ENCODE peak calls at places on chromosomes 3 and 15, in eight cellular contexts. One of them, this sample, is unnamed.

GRCh38 chr3:73401616-73402265 is 223.0 kb downstream of the PDZRN3 start:
- DNase-seq in activated T-helper 1 cell treated with anti-CD3 and anti-CD28 coated beads, Interleukin-12 subunit alpha, Interleukin-12 subunit beta, Interleukin-2, Interleukin-4 antibody, amounts not matched to agents 30 ng/mL and 10 ng/mL and 1 ng/mL, durations not matched to agents 14 hours and 24 hours and 36 hours: no peak
- DNase-seq in CD8-positive, alpha-beta memory T cell: no peak
- DNase-seq in SHP77 treated with DMSO at 0.1 percent for 48 hours: no peak
- DNase-seq in AG04450: peak
- DNase-seq in kidney glomerular epithelial cell: no peak
- DNase-seq in stimulated activated CD4-positive, alpha-beta T cell treated with anti-CD3 and anti-CD28 coated beads, Interleukin-4, amount 100 ng/mL, for 1 hour: no peak
- DNase-seq in CD8-positive, alpha-beta T cell: no peak
- DNase-seq in this sample: no peak

GRCh38 chr15:45642203-45642932 is 7.5 kb downstream of the SQOR start:
- DNase-seq in activated T-helper 1 cell treated with anti-CD3 and anti-CD28 coated beads, Interleukin-12 subunit alpha, Interleukin-12 subunit beta, Interleukin-2, Interleukin-4 antibody, amounts not matched to agents 30 ng/mL and 10 ng/mL and 1 ng/mL, durations not matched to agents 14 hours and 24 hours and 36 hours: no peak
- DNase-seq in CD8-positive, alpha-beta memory T cell: no peak
- DNase-seq in SHP77 treated with DMSO at 0.1 percent for 48 hours: no peak
- DNase-seq in AG04450: peak
- DNase-seq in kidney glomerular epithelial cell: peak
- DNase-seq in stimulated activated CD4-positive, alpha-beta T cell treated with anti-CD3 and anti-CD28 coated beads, Interleukin-4, amount 100 ng/mL, for 1 hour: no peak
- DNase-seq in CD8-positive, alpha-beta T cell: no peak
- DNase-seq in this sample: peak

GRCh38 chr15:52737720-52738119 is 52.4 kb downstream of the ONECUT1 start:
- DNase-seq in activated T-helper 1 cell treated with anti-CD3 and anti-CD28 coated beads, Interleukin-12 subunit alpha, Interleukin-12 subunit beta, Interleukin-2, Interleukin-4 antibody, amounts not matched to agents 30 ng/mL and 10 ng/mL and 1 ng/mL, durations not matched to agents 14 hours and 24 hours and 36 hours: no peak
- DNase-seq in CD8-positive, alpha-beta memory T cell: no peak
- DNase-seq in SHP77 treated with DMSO at 0.1 percent for 48 hours: no peak
- DNase-seq in AG04450: no peak
- DNase-seq in kidney glomerular epithelial cell: no peak
- DNase-seq in stimulated activated CD4-positive, alpha-beta T cell treated with anti-CD3 and anti-CD28 coated beads, Interleukin-4, amount 100 ng/mL, for 1 hour: no peak
- DNase-seq in CD8-positive, alpha-beta T cell: no peak
- DNase-seq in this sample: peak

GRCh38 chr15:32870240-32871033 is 152.6 kb downstream of the GREM1 start:
- DNase-seq in activated T-helper 1 cell treated with anti-CD3 and anti-CD28 coated beads, Interleukin-12 subunit alpha, Interleukin-12 subunit beta, Interleukin-2, Interleukin-4 antibody, amounts not matched to agents 30 ng/mL and 10 ng/mL and 1 ng/mL, durations not matched to agents 14 hours and 24 hours and 36 hours: no peak
- DNase-seq in CD8-positive, alpha-beta memory T cell: no peak
- DNase-seq in SHP77 treated with DMSO at 0.1 percent for 48 hours: no peak
- DNase-seq in AG04450: peak
- DNase-seq in kidney glomerular epithelial cell: peak
- DNase-seq in stimulated activated CD4-positive, alpha-beta T cell treated with anti-CD3 and anti-CD28 coated beads, Interleukin-4, amount 100 ng/mL, for 1 hour: no peak
- DNase-seq in CD8-positive, alpha-beta T cell: no peak
- DNase-seq in this sample: peak

GRCh38 chr15:67915374-67916050 is 75.7 kb upstream of the RNU6-1 start:
- DNase-seq in activated T-helper 1 cell treated with anti-CD3 and anti-CD28 coated beads, Interleukin-12 subunit alpha, Interleukin-12 subunit beta, Interleukin-2, Interleukin-4 antibody, amounts not matched to agents 30 ng/mL and 10 ng/mL and 1 ng/mL, durations not matched to agents 14 hours and 24 hours and 36 hours: no peak
- DNase-seq in CD8-positive, alpha-beta memory T cell: no peak
- DNase-seq in SHP77 treated with DMSO at 0.1 percent for 48 hours: peak
- DNase-seq in AG04450: no peak
- DNase-seq in kidney glomerular epithelial cell: peak
- DNase-seq in stimulated activated CD4-positive, alpha-beta T cell treated with anti-CD3 and anti-CD28 coated beads, Interleukin-4, amount 100 ng/mL, for 1 hour: no peak
- DNase-seq in CD8-positive, alpha-beta T cell: no peak
- DNase-seq in this sample: no peak

GRCh38 chr3:183537295-183537730 is 18.2 kb downstream of the KLHL6 start:
- DNase-seq in activated T-helper 1 cell treated with anti-CD3 and anti-CD28 coated beads, Interleukin-12 subunit alpha, Interleukin-12 subunit beta, Interleukin-2, Interleukin-4 antibody, amounts not matched to agents 30 ng/mL and 10 ng/mL and 1 ng/mL, durations not matched to agents 14 hours and 24 hours and 36 hours: no peak
- DNase-seq in CD8-positive, alpha-beta memory T cell: no peak
- DNase-seq in SHP77 treated with DMSO at 0.1 percent for 48 hours: no peak
- DNase-seq in AG04450: no peak
- DNase-seq in kidney glomerular epithelial cell: peak
- DNase-seq in stimulated activated CD4-positive, alpha-beta T cell treated with anti-CD3 and anti-CD28 coated beads, Interleukin-4, amount 100 ng/mL, for 1 hour: no peak
- DNase-seq in CD8-positive, alpha-beta T cell: no peak
- DNase-seq in this sample: peak

GRCh38 chr3:44136421-44136820 is 105.3 kb upstream of the TOPAZ1 start:
- DNase-seq in activated T-helper 1 cell treated with anti-CD3 and anti-CD28 coated beads, Interleukin-12 subunit alpha, Interleukin-12 subunit beta, Interleukin-2, Interleukin-4 antibody, amounts not matched to agents 30 ng/mL and 10 ng/mL and 1 ng/mL, durations not matched to agents 14 hours and 24 hours and 36 hours: no peak
- DNase-seq in CD8-positive, alpha-beta memory T cell: no peak
- DNase-seq in SHP77 treated with DMSO at 0.1 percent for 48 hours: no peak
- DNase-seq in AG04450: no peak
- DNase-seq in kidney glomerular epithelial cell: no peak
- DNase-seq in stimulated activated CD4-positive, alpha-beta T cell treated with anti-CD3 and anti-CD28 coated beads, Interleukin-4, amount 100 ng/mL, for 1 hour: no peak
- DNase-seq in CD8-positive, alpha-beta T cell: no peak
- DNase-seq in this sample: no peak

GRCh38 chr3:50226888-50227389 is 9.1 kb upstream of the GNAI2 start:
- DNase-seq in activated T-helper 1 cell treated with anti-CD3 and anti-CD28 coated beads, Interleukin-12 subunit alpha, Interleukin-12 subunit beta, Interleukin-2, Interleukin-4 antibody, amounts not matched to agents 30 ng/mL and 10 ng/mL and 1 ng/mL, durations not matched to agents 14 hours and 24 hours and 36 hours: no peak
- DNase-seq in CD8-positive, alpha-beta memory T cell: no peak
- DNase-seq in SHP77 treated with DMSO at 0.1 percent for 48 hours: no peak
- DNase-seq in AG04450: no peak
- DNase-seq in kidney glomerular epithelial cell: no peak
- DNase-seq in stimulated activated CD4-positive, alpha-beta T cell treated with anti-CD3 and anti-CD28 coated beads, Interleukin-4, amount 100 ng/mL, for 1 hour: peak
- DNase-seq in CD8-positive, alpha-beta T cell: peak
- DNase-seq in this sample: peak

GRCh38 chr3:45140392-45140791 is 5.8 kb downstream of the CDCP1 start:
- DNase-seq in activated T-helper 1 cell treated with anti-CD3 and anti-CD28 coated beads, Interleukin-12 subunit alpha, Interleukin-12 subunit beta, Interleukin-2, Interleukin-4 antibody, amounts not matched to agents 30 ng/mL and 10 ng/mL and 1 ng/mL, durations not matched to agents 14 hours and 24 hours and 36 hours: no peak
- DNase-seq in CD8-positive, alpha-beta memory T cell: no peak
- DNase-seq in SHP77 treated with DMSO at 0.1 percent for 48 hours: no peak
- DNase-seq in AG04450: no peak
- DNase-seq in kidney glomerular epithelial cell: no peak
- DNase-seq in stimulated activated CD4-positive, alpha-beta T cell treated with anti-CD3 and anti-CD28 coated beads, Interleukin-4, amount 100 ng/mL, for 1 hour: no peak
- DNase-seq in CD8-positive, alpha-beta T cell: no peak
- DNase-seq in this sample: no peak

GRCh38 chr3:23094890-23095462 is 108.2 kb upstream of the UBE2E2 start:
- DNase-seq in activated T-helper 1 cell treated with anti-CD3 and anti-CD28 coated beads, Interleukin-12 subunit alpha, Interleukin-12 subunit beta, Interleukin-2, Interleukin-4 antibody, amounts not matched to agents 30 ng/mL and 10 ng/mL and 1 ng/mL, durations not matched to agents 14 hours and 24 hours and 36 hours: no peak
- DNase-seq in CD8-positive, alpha-beta memory T cell: no peak
- DNase-seq in SHP77 treated with DMSO at 0.1 percent for 48 hours: peak
- DNase-seq in AG04450: no peak
- DNase-seq in kidney glomerular epithelial cell: peak
- DNase-seq in stimulated activated CD4-positive, alpha-beta T cell treated with anti-CD3 and anti-CD28 coated beads, Interleukin-4, amount 100 ng/mL, for 1 hour: no peak
- DNase-seq in CD8-positive, alpha-beta T cell: no peak
- DNase-seq in this sample: peak

GRCh38 chr15:74428970-74429783 is 4.6 kb downstream of the SEMA7A start:
- DNase-seq in activated T-helper 1 cell treated with anti-CD3 and anti-CD28 coated beads, Interleukin-12 subunit alpha, Interleukin-12 subunit beta, Interleukin-2, Interleukin-4 antibody, amounts not matched to agents 30 ng/mL and 10 ng/mL and 1 ng/mL, durations not matched to agents 14 hours and 24 hours and 36 hours: no peak
- DNase-seq in CD8-positive, alpha-beta memory T cell: no peak
- DNase-seq in SHP77 treated with DMSO at 0.1 percent for 48 hours: no peak
- DNase-seq in AG04450: no peak
- DNase-seq in kidney glomerular epithelial cell: no peak
- DNase-seq in stimulated activated CD4-positive, alpha-beta T cell treated with anti-CD3 and anti-CD28 coated beads, Interleukin-4, amount 100 ng/mL, for 1 hour: no peak
- DNase-seq in CD8-positive, alpha-beta T cell: no peak
- DNase-seq in this sample: no peak

GRCh38 chr3:172869356-172869755 is 118.8 kb downstream of the ECT2 start:
- DNase-seq in activated T-helper 1 cell treated with anti-CD3 and anti-CD28 coated beads, Interleukin-12 subunit alpha, Interleukin-12 subunit beta, Interleukin-2, Interleukin-4 antibody, amounts not matched to agents 30 ng/mL and 10 ng/mL and 1 ng/mL, durations not matched to agents 14 hours and 24 hours and 36 hours: no peak
- DNase-seq in CD8-positive, alpha-beta memory T cell: no peak
- DNase-seq in SHP77 treated with DMSO at 0.1 percent for 48 hours: no peak
- DNase-seq in AG04450: no peak
- DNase-seq in kidney glomerular epithelial cell: no peak
- DNase-seq in stimulated activated CD4-positive, alpha-beta T cell treated with anti-CD3 and anti-CD28 coated beads, Interleukin-4, amount 100 ng/mL, for 1 hour: no peak
- DNase-seq in CD8-positive, alpha-beta T cell: no peak
- DNase-seq in this sample: peak

GRCh38 chr3:34106879-34107278 is 308.4 kb downstream of the PDCD6IP start:
- DNase-seq in activated T-helper 1 cell treated with anti-CD3 and anti-CD28 coated beads, Interleukin-12 subunit alpha, Interleukin-12 subunit beta, Interleukin-2, Interleukin-4 antibody, amounts not matched to agents 30 ng/mL and 10 ng/mL and 1 ng/mL, durations not matched to agents 14 hours and 24 hours and 36 hours: no peak
- DNase-seq in CD8-positive, alpha-beta memory T cell: no peak
- DNase-seq in SHP77 treated with DMSO at 0.1 percent for 48 hours: peak
- DNase-seq in AG04450: no peak
- DNase-seq in kidney glomerular epithelial cell: peak
- DNase-seq in stimulated activated CD4-positive, alpha-beta T cell treated with anti-CD3 and anti-CD28 coated beads, Interleukin-4, amount 100 ng/mL, for 1 hour: no peak
- DNase-seq in CD8-positive, alpha-beta T cell: no peak
- DNase-seq in this sample: peak

GRCh38 chr15:52185151-52185561 is 6.0 kb downstream of the GNB5 start:
- DNase-seq in activated T-helper 1 cell treated with anti-CD3 and anti-CD28 coated beads, Interleukin-12 subunit alpha, Interleukin-12 subunit beta, Interleukin-2, Interleukin-4 antibody, amounts not matched to agents 30 ng/mL and 10 ng/mL and 1 ng/mL, durations not matched to agents 14 hours and 24 hours and 36 hours: no peak
- DNase-seq in CD8-positive, alpha-beta memory T cell: no peak
- DNase-seq in SHP77 treated with DMSO at 0.1 percent for 48 hours: no peak
- DNase-seq in AG04450: no peak
- DNase-seq in kidney glomerular epithelial cell: no peak
- DNase-seq in stimulated activated CD4-positive, alpha-beta T cell treated with anti-CD3 and anti-CD28 coated beads, Interleukin-4, amount 100 ng/mL, for 1 hour: no peak
- DNase-seq in CD8-positive, alpha-beta T cell: no peak
- DNase-seq in this sample: no peak

GRCh38 chr15:55681631-55682030 is 61.3 kb downstream of the PRTG start:
- DNase-seq in activated T-helper 1 cell treated with anti-CD3 and anti-CD28 coated beads, Interleukin-12 subunit alpha, Interleukin-12 subunit beta, Interleukin-2, Interleukin-4 antibody, amounts not matched to agents 30 ng/mL and 10 ng/mL and 1 ng/mL, durations not matched to agents 14 hours and 24 hours and 36 hours: no peak
- DNase-seq in CD8-positive, alpha-beta memory T cell: no peak
- DNase-seq in SHP77 treated with DMSO at 0.1 percent for 48 hours: no peak
- DNase-seq in AG04450: no peak
- DNase-seq in kidney glomerular epithelial cell: no peak
- DNase-seq in stimulated activated CD4-positive, alpha-beta T cell treated with anti-CD3 and anti-CD28 coated beads, Interleukin-4, amount 100 ng/mL, for 1 hour: no peak
- DNase-seq in CD8-positive, alpha-beta T cell: no peak
- DNase-seq in this sample: no peak

GRCh38 chr3:61227799-61228198 is 23.5 kb downstream of the FHIT start:
- DNase-seq in activated T-helper 1 cell treated with anti-CD3 and anti-CD28 coated beads, Interleukin-12 subunit alpha, Interleukin-12 subunit beta, Interleukin-2, Interleukin-4 antibody, amounts not matched to agents 30 ng/mL and 10 ng/mL and 1 ng/mL, durations not matched to agents 14 hours and 24 hours and 36 hours: no peak
- DNase-seq in CD8-positive, alpha-beta memory T cell: no peak
- DNase-seq in SHP77 treated with DMSO at 0.1 percent for 48 hours: peak
- DNase-seq in AG04450: no peak
- DNase-seq in kidney glomerular epithelial cell: no peak
- DNase-seq in stimulated activated CD4-positive, alpha-beta T cell treated with anti-CD3 and anti-CD28 coated beads, Interleukin-4, amount 100 ng/mL, for 1 hour: no peak
- DNase-seq in CD8-positive, alpha-beta T cell: no peak
- DNase-seq in this sample: no peak

GRCh38 chr15:66580643-66581042 is 14.8 kb upstream of the LCTL start:
- DNase-seq in activated T-helper 1 cell treated with anti-CD3 and anti-CD28 coated beads, Interleukin-12 subunit alpha, Interleukin-12 subunit beta, Interleukin-2, Interleukin-4 antibody, amounts not matched to agents 30 ng/mL and 10 ng/mL and 1 ng/mL, durations not matched to agents 14 hours and 24 hours and 36 hours: no peak
- DNase-seq in CD8-positive, alpha-beta memory T cell: no peak
- DNase-seq in SHP77 treated with DMSO at 0.1 percent for 48 hours: no peak
- DNase-seq in AG04450: no peak
- DNase-seq in kidney glomerular epithelial cell: no peak
- DNase-seq in stimulated activated CD4-positive, alpha-beta T cell treated with anti-CD3 and anti-CD28 coated beads, Interleukin-4, amount 100 ng/mL, for 1 hour: no peak
- DNase-seq in CD8-positive, alpha-beta T cell: no peak
- DNase-seq in this sample: no peak

GRCh38 chr15:100997442-100997841 is 78.3 kb downstream of the LRRK1 start:
- DNase-seq in activated T-helper 1 cell treated with anti-CD3 and anti-CD28 coated beads, Interleukin-12 subunit alpha, Interleukin-12 subunit beta, Interleukin-2, Interleukin-4 antibody, amounts not matched to agents 30 ng/mL and 10 ng/mL and 1 ng/mL, durations not matched to agents 14 hours and 24 hours and 36 hours: no peak
- DNase-seq in CD8-positive, alpha-beta memory T cell: no peak
- DNase-seq in SHP77 treated with DMSO at 0.1 percent for 48 hours: no peak
- DNase-seq in AG04450: no peak
- DNase-seq in kidney glomerular epithelial cell: no peak
- DNase-seq in stimulated activated CD4-positive, alpha-beta T cell treated with anti-CD3 and anti-CD28 coated beads, Interleukin-4, amount 100 ng/mL, for 1 hour: no peak
- DNase-seq in CD8-positive, alpha-beta T cell: no peak
- DNase-seq in this sample: peak

GRCh38 chr15:101772921-101773320 is 30.4 kb upstream of the OR4F6 start:
- DNase-seq in activated T-helper 1 cell treated with anti-CD3 and anti-CD28 coated beads, Interleukin-12 subunit alpha, Interleukin-12 subunit beta, Interleukin-2, Interleukin-4 antibody, amounts not matched to agents 30 ng/mL and 10 ng/mL and 1 ng/mL, durations not matched to agents 14 hours and 24 hours and 36 hours: no peak
- DNase-seq in CD8-positive, alpha-beta memory T cell: no peak
- DNase-seq in SHP77 treated with DMSO at 0.1 percent for 48 hours: no peak
- DNase-seq in AG04450: no peak
- DNase-seq in kidney glomerular epithelial cell: no peak
- DNase-seq in stimulated activated CD4-positive, alpha-beta T cell treated with anti-CD3 and anti-CD28 coated beads, Interleukin-4, amount 100 ng/mL, for 1 hour: no peak
- DNase-seq in CD8-positive, alpha-beta T cell: no peak
- DNase-seq in this sample: no peak

GRCh38 chr3:171991166-171991565 is 48.2 kb upstream of the FNDC3B start:
- DNase-seq in activated T-helper 1 cell treated with anti-CD3 and anti-CD28 coated beads, Interleukin-12 subunit alpha, Interleukin-12 subunit beta, Interleukin-2, Interleukin-4 antibody, amounts not matched to agents 30 ng/mL and 10 ng/mL and 1 ng/mL, durations not matched to agents 14 hours and 24 hours and 36 hours: no peak
- DNase-seq in CD8-positive, alpha-beta memory T cell: no peak
- DNase-seq in SHP77 treated with DMSO at 0.1 percent for 48 hours: no peak
- DNase-seq in AG04450: no peak
- DNase-seq in kidney glomerular epithelial cell: no peak
- DNase-seq in stimulated activated CD4-positive, alpha-beta T cell treated with anti-CD3 and anti-CD28 coated beads, Interleukin-4, amount 100 ng/mL, for 1 hour: no peak
- DNase-seq in CD8-positive, alpha-beta T cell: no peak
- DNase-seq in this sample: no peak

GRCh38 chr3:50112462-50112861 is 23.7 kb downstream of the RBM5 start:
- DNase-seq in activated T-helper 1 cell treated with anti-CD3 and anti-CD28 coated beads, Interleukin-12 subunit alpha, Interleukin-12 subunit beta, Interleukin-2, Interleukin-4 antibody, amounts not matched to agents 30 ng/mL and 10 ng/mL and 1 ng/mL, durations not matched to agents 14 hours and 24 hours and 36 hours: no peak
- DNase-seq in CD8-positive, alpha-beta memory T cell: no peak
- DNase-seq in SHP77 treated with DMSO at 0.1 percent for 48 hours: peak
- DNase-seq in AG04450: no peak
- DNase-seq in kidney glomerular epithelial cell: no peak
- DNase-seq in stimulated activated CD4-positive, alpha-beta T cell treated with anti-CD3 and anti-CD28 coated beads, Interleukin-4, amount 100 ng/mL, for 1 hour: no peak
- DNase-seq in CD8-positive, alpha-beta T cell: no peak
- DNase-seq in this sample: no peak

GRCh38 chr15:63203451-63204090 is 14.2 kb downstream of the RAB8B start:
- DNase-seq in activated T-helper 1 cell treated with anti-CD3 and anti-CD28 coated beads, Interleukin-12 subunit alpha, Interleukin-12 subunit beta, Interleukin-2, Interleukin-4 antibody, amounts not matched to agents 30 ng/mL and 10 ng/mL and 1 ng/mL, durations not matched to agents 14 hours and 24 hours and 36 hours: no peak
- DNase-seq in CD8-positive, alpha-beta memory T cell: peak
- DNase-seq in SHP77 treated with DMSO at 0.1 percent for 48 hours: no peak
- DNase-seq in AG04450: no peak
- DNase-seq in kidney glomerular epithelial cell: peak
- DNase-seq in stimulated activated CD4-positive, alpha-beta T cell treated with anti-CD3 and anti-CD28 coated beads, Interleukin-4, amount 100 ng/mL, for 1 hour: peak
- DNase-seq in CD8-positive, alpha-beta T cell: peak
- DNase-seq in this sample: peak